ENCODE peak calls at places on chromosomes 1 and 21, in seven cellular contexts. C is CD8-positive, alpha-beta T cell; U is BJ; B is Calu3; N is dorsolateral prefrontal cortex; L is endodermal cell; R is GM10248. G is an unnamed sample.

GRCh38 chr1:178278135-178278534 is 184.2 kb downstream of the RASAL2 start:
- DNase-seq in C (no peak), U (no peak), L (no peak), B (no peak), R (no peak), N (no peak), G (no peak)

GRCh38 chr1:156476501-156477298 is 23.9 kb downstream of the MEF2D start:
- DNase-seq in L (peak), B (peak), U (no peak), R (no peak), C (peak), N (no peak), G (peak)

GRCh38 chr1:2342384-2343022 is 48.9 kb downstream of the MORN1 start:
- DNase-seq in C (no peak), N (no peak), L (no peak), R (no peak), U (no peak), B (no peak), G (no peak)

GRCh38 chr1:17539526-17540254 is at the start of gene ARHGEF10L:
- DNase-seq in U (no peak), B (no peak), R (no peak), N (no peak), L (no peak), C (no peak), G (no peak)

GRCh38 chr1:41433501-41433900 is 51.0 kb downstream of the EDN2 start:
- DNase-seq in L (no peak), C (no peak), U (no peak), B (no peak), N (no peak), R (no peak), G (no peak)

GRCh38 chr21:36288651-36289243 is 31.2 kb upstream of the MORC3 start:
- DNase-seq in C (no peak), U (no peak), R (no peak), B (no peak), N (no peak), L (no peak), G (no peak)

GRCh38 chr1:93723101-93723500 is 41.5 kb upstream of the BCAR3 start:
- DNase-seq in U (no peak), B (no peak), C (no peak), N (no peak), R (no peak), L (no peak), G (no peak)

GRCh38 chr1:20625176-20626097 is 7.8 kb upstream of the PINK1 start:
- DNase-seq in U (no peak), C (no peak), N (no peak), R (no peak), L (peak), B (no peak), G (no peak)

GRCh38 chr1:117710710-117711109 is 104.9 kb downstream of the TENT5C start:
- DNase-seq in L (peak), R (no peak), U (no peak), B (no peak), C (no peak), N (no peak), G (no peak)

GRCh38 chr1:40344597-40344996 is 27.5 kb upstream of the COL9A2 start:
- DNase-seq in L (no peak), B (peak), C (peak), U (peak), R (peak), N (peak), G (no peak)

GRCh38 chr1:227946624-227947424 is 908 bp downstream of the WNT9A start:
- DNase-seq in C (peak), B (peak), R (peak), U (no peak), L (peak), N (peak), G (no peak)
- TF ChIP-seq CTCF in C (peak), B (peak), R (peak), U (peak), L (peak), N (peak), G (peak)

DNA sequence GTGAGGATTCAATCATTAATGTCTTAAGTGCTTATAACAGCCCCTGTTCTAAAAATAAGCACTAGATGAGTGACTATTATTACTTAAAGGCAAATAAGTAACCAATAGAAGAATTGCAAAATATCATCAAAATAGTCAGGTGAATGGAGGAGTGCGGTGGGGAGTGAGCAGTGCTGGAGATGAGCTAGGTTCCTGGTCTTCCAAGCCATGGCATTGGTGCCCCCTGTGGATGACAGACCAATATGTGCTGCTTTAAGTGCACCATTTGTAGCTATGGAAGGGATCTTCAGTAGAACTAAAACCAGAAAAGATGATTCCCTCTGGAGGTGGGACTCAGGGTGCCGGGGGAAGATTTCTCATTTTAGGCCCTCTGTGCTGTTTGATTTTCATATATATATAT is 46.1 kb upstream of the SLC30A1 start:
- DNase-seq in C (peak), L (no peak), N (no peak), U (no peak), R (no peak), B (no peak), G (no peak)
- TF ChIP-seq CTCF in C (no peak), L (peak), N (no peak), U (peak), R (peak), B (no peak), G (no peak)

GRCh38 chr21:26489781-26490180 is 83.3 kb downstream of the CYYR1 start:
- DNase-seq in B (no peak), C (no peak), N (no peak), U (no peak), L (no peak), R (no peak), G (no peak)
- TF ChIP-seq CTCF in B (no peak), C (no peak), N (no peak), U (no peak), L (peak), R (no peak), G (no peak)

DNA sequence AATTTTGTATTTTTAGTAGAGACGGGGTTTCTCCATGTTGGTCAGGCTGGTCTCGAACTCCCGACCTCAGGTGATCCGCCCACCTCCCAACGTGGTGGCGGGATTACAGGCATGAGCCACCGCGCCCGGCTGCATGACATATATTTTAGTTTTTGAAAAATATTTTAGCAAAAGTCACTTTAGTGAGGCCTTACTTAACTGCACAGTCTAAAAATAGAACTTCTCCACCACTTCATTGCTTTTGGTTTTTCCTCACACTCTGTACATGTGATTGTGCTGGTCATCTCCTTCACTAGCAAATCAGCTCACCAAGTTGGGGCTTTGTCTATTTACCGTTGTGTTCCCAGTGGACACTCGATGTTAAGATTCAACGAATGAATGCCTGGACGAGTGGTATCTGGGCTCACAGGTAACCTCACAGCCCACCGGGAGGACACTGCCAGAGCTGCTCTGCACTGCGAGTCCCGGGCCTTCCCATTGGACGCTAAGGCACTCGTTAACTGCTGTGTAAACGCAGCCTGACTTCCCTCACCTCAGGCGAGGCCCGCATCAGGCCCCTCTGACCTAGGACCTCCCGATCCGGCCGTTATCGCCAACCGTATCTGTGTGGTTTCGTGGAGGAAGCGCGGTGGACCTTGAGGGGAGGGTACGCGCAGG is 14.0 kb upstream of the ZNF692 start:
- DNase-seq in R (peak), C (peak), U (no peak), N (peak), L (peak), B (peak), G (peak)
- TF ChIP-seq CTCF in R (no peak), C (no peak), U (no peak), N (no peak), L (no peak), B (no peak), G (no peak)

GRCh38 chr1:8871539-8871935 is 6.9 kb downstream of the ENO1 start:
- DNase-seq in R (no peak), C (peak), N (no peak), B (peak), L (peak), U (no peak), G (no peak)
- TF ChIP-seq CTCF in R (no peak), C (no peak), N (no peak), B (no peak), L (peak), U (peak), G (peak)

DNA sequence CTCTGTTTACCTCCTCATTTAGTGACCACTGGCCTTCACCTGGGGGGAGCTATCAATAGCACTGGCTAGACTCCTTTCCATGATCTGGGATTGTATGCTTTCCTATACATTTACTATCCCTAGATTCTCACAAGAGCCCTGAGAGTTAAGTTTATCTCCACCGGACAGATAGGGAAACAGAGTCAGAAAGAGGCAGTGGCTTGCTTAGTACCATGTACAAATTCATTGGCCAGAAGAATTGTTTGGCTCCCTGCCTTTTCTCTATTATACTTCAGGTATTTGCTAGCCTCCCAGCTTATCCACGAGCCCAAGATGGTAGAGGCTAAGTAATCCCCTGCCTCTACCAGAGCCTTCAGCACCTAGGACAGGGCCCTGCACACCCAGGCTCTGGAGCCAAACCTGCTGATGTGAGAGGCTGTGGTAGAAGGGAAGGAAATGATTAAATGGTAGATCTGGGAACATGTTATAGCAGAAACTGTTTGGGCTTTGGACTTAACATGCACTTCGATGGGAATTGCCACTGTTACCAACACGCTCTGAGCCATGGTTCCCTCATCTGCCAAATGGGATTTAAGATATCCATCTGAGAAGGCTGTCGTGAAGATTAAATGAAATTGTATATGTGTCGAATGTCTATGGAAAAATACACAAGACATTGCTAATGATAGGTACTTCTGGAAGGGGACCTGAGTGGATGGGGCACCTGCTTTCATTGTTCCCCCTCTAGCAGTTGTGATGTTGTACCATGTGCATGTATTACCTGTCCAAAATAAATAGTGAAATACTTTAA is 3.1 kb upstream of the BLACAT1 start:
- DNase-seq in B (peak), R (no peak), C (peak), N (no peak), U (no peak), L (peak), G (peak)
- TF ChIP-seq CTCF in B (no peak), R (no peak), C (no peak), N (no peak), U (no peak), L (no peak), G (no peak)